ENCODE peak calls at places on chromosomes 13 and 19, in six cellular contexts. B is fibroblast of lung, N is left ventricle myocardium inferior, F is neural progenitor cell, J is left lung, P is cardiac muscle cell. E is an unnamed sample. For H3K36me3 and H3K4me1, the result is how much of the 10 kb centered on the place peaks cover.

GRCh38 chr19:53980553-53981407 is 10.7 kb upstream of the CACNG6 start:
- DNase-seq in J (no peak), B (peak), P (peak), N (no peak), F (peak), E (no peak)

GRCh38 chr19:39167461-39168257 is 29.1 kb upstream of the NCCRP1 start:
- DNase-seq in F (no peak), P (no peak), J (peak), N (no peak), B (no peak), E (no peak)

GRCh38 chr13:59746291-59746962 is 417.3 kb downstream of the DIAPH3 start:
- DNase-seq in P (no peak), B (peak), J (no peak), N (no peak), F (no peak), E (no peak)

GRCh38 chr13:59360108-59360507 is 803.6 kb downstream of the DIAPH3 start:
- DNase-seq in J (no peak), B (no peak), F (peak), P (no peak), N (no peak), E (no peak)

GRCh38 chr13:57996717-57997116 is 365.2 kb downstream of the PCDH17 start:
- DNase-seq in B (peak), F (no peak), N (no peak), J (no peak), P (no peak), E (no peak)

GRCh38 chr19:17227798-17228367 is 1.9 kb downstream of the OCEL1 start:
- DNase-seq in N (no peak), J (no peak), P (no peak), F (no peak), B (no peak), E (no peak)

GRCh38 chr13:37132211-37132610 is 26.7 kb upstream of the CSNK1A1L start:
- DNase-seq in J (no peak), P (no peak), B (no peak), F (no peak), N (no peak), E (no peak)

GRCh38 chr19:34034318-34034846 is 137.9 kb upstream of the LSM14A start:
- DNase-seq in F (no peak), B (no peak), P (no peak), N (no peak), J (no peak), E (no peak)

GRCh38 chr19:19096641-19097627 is 33.1 kb downstream of the SLC25A42 start:
- DNase-seq in P (no peak), J (no peak), B (no peak), N (no peak), F (no peak), E (no peak)

GRCh38 chr13:50376895-50377575 is 361.8 kb downstream of the KCNRG start:
- DNase-seq in F (peak), N (no peak), J (no peak), P (no peak), B (no peak), E (no peak)

GRCh38 chr19:46813570-46814358 is 25.4 kb upstream of the SLC1A5 start:
- DNase-seq in P (no peak), B (peak), F (no peak), J (peak), N (peak), E (peak)

GRCh38 chr13:107576430-107576829 is 638.9 kb downstream of the LIG4 start:
- DNase-seq in N (no peak), F (no peak), P (no peak), J (no peak), B (no peak), E (no peak)

GRCh38 chr13:99150575-99151370 is 49.9 kb upstream of the UBAC2 start:
- DNase-seq in P (no peak), N (no peak), F (no peak), B (peak), J (no peak), E (no peak)

GRCh38 chr19:39247701-39248664 is 673 bp downstream of the IFNL4 start:
- DNase-seq in J (no peak), F (peak), B (no peak), P (peak), N (no peak), E (no peak)

GRCh38 chr13:91247768-91248167 is 99.7 kb upstream of the MIR17HG start:
- DNase-seq in B (peak), F (no peak), P (no peak), J (no peak), N (no peak), E (peak)

GRCh38 chr19:15252398-15253018 is 20.3 kb upstream of the EPHX3 start:
- DNase-seq in J (no peak), B (peak), N (no peak), P (no peak), F (peak), E (peak)

GRCh38 chr19:15251010-15251748 is 18.9 kb upstream of the EPHX3 start:
- DNase-seq in J (no peak), B (peak), P (no peak), N (no peak), F (no peak), E (peak)

GRCh38 chr19:15253076-15253475 is 20.8 kb upstream of the EPHX3 start:
- DNase-seq in B (no peak), J (no peak), F (no peak), P (no peak), N (no peak), E (no peak)

GRCh38 chr19:15250635-15250993 is 18.4 kb upstream of the EPHX3 start:
- DNase-seq in P (no peak), N (no peak), J (no peak), F (no peak), B (no peak), E (no peak)

GRCh38 chr19:15251749-15252397 is 19.6 kb upstream of the EPHX3 start:
- DNase-seq in J (peak), B (peak), N (peak), F (peak), P (peak), E (peak)
- H3K36me3 ChIP-seq in J (half or more), B (under half), N (half or more), F (under half), P (half or more), E (half or more)

DNA sequence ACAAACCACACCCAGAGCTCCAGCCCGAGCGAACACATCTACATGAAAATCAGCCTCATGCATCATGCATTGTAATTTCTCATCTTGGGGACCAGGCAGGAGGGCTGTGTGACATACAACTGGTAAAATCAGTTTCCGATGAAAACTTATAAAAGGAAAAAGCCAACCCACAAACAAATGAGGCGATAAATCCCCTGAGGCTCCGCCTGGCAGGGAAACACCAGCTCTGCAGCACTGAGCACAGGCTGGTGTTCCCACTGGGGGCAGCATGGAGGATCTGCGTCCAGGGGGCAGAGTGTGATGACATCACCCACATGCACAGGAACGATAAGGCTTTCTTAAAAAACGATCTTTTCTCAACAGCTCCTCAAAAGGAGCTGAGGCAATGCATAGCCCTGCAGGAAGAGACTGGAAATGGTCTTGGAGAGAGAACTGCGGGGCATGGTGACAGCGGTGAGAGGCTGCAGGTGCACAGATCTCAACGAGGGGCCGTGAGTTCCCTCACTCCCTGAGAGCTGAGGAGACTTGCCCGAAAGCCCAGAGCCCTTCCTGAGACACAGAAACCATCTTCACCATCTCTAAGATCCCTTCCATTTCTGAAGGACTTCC is 24.6 kb downstream of the SH3GL1 start:
- DNase-seq in N (no peak), B (peak), P (no peak), J (no peak), F (peak), E (peak)
- H3K4me1 ChIP-seq in N (half or more), B (under half), P (under half), J (under half), F (under half), E (half or more)

GRCh38 chr19:41255171-41255570 is 9.0 kb upstream of the HNRNPUL1 start:
- DNase-seq in F (no peak), J (no peak), N (no peak), P (no peak), B (no peak), E (no peak)
- H3K36me3 ChIP-seq in F (under half), J (under half), N (half or more), P (under half), B (under half), E (under half)

DNA sequence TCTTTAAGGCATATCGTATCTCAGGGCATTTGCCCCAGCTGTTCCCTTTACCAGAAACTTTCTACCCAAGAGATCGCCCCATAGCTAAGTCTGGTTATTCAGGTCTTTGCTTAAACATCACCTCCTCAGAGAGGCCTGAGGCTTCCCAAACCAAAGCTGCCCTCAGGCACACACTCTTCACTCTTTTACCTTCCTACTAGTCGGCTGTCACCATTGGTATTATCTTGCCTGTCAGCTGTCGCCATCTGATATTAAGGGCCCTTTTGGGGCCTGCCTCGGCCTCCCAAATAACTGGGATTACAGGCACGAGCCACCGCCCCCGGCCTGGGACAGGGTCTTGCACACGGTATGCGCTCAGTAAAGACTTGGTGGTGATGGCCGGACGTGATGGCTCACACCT is 1.0 kb downstream of the GADD45GIP1 start:
- DNase-seq in F (no peak), N (no peak), B (no peak), P (no peak), J (no peak), E (peak)
- H3K4me1 ChIP-seq in F (under half), N (half or more), B (under half), P (under half), J (under half), E (under half)

DNA sequence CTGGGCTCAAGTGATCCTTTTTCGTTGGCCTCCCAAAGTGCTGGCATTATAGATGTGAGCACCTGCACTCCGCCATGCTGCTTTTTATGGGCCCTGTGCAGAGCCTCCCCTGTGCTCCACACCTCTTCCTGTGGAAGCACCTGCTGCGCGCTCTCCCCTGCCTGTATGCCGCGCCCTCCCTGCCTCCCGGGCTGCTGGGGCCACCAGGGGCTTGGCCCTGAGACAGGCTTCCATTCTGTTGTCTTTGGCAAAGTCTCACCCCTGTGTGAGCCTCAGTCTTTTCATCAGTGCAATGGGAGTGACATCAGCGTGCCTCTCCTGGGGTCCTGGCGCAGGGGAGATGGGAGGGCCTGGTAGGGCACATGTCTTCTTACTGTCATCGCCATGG is 1.3 kb downstream of the FAM174C start:
- DNase-seq in F (no peak), B (no peak), J (no peak), N (no peak), P (no peak), E (no peak)
- H3K36me3 ChIP-seq in F (under half), B (under half), J (half or more), N (under half), P (under half), E (under half)

E was measured in SJCRH30.